ENCODE peak calls at places on chromosome 12, in six cellular contexts. N is A549, B is uterus, O is fibroblast of lung, G is heart left ventricle, S is adrenal gland. Z is an unnamed sample. For H3K4me1, the result is how much of the 10 kb centered on the place peaks cover.

GRCh38 chr12:82326905-82327503 is 31.2 kb downstream of the CCDC59 start:
- DNase-seq in N (peak), B (no peak), O (peak), G (no peak), S (no peak), Z (no peak)

GRCh38 chr12:124196236-124196635 is 98.7 kb upstream of the RFLNA start:
- DNase-seq in N (no peak), B (no peak), O (no peak), G (no peak), S (no peak), Z (no peak)

GRCh38 chr12:26648584-26648983 is 184.4 kb downstream of the ITPR2 start:
- DNase-seq in N (peak), B (no peak), O (peak), G (no peak), S (no peak), Z (no peak)

GRCh38 chr12:25648460-25648859 is 95.4 kb upstream of the LMNTD1 start:
- DNase-seq in N (peak), B (no peak), O (peak), G (peak), S (peak), Z (peak)

GRCh38 chr12:48296586-48297396 is 53.9 kb downstream of the ZNF641 start:
- DNase-seq in N (no peak), B (peak), O (peak), G (peak), S (peak), Z (peak)

GRCh38 chr12:53102883-53103807 is at the start of gene SOAT2:
- DNase-seq in N (no peak), B (no peak), O (no peak), G (no peak), S (no peak), Z (no peak)

GRCh38 chr12:50188280-50188781 is 21.2 kb upstream of the CERS5 start:
- DNase-seq in N (no peak), B (peak), O (peak), G (no peak), S (no peak), Z (no peak)

GRCh38 chr12:65300679-65301349 is 22.3 kb downstream of the MSRB3 start:
- DNase-seq in N (peak), B (no peak), O (peak), G (no peak), S (no peak), Z (peak)

GRCh38 chr12:67646775-67647174 is 1.8 kb upstream of the DYRK2 start:
- DNase-seq in N (no peak), B (no peak), O (no peak), G (no peak), S (no peak), Z (no peak)

GRCh38 chr12:30847259-30847658 is 79.3 kb upstream of the TSPAN11 start:
- DNase-seq in N (no peak), B (no peak), O (peak), G (no peak), S (no peak), Z (peak)

GRCh38 chr12:15751741-15752140 is 37.4 kb downstream of the EPS8 start:
- DNase-seq in N (no peak), B (no peak), O (no peak), G (no peak), S (no peak), Z (no peak)

GRCh38 chr12:94289551-94290312 is 141.4 kb downstream of the PLXNC1 start:
- DNase-seq in N (no peak), B (peak), O (peak), G (no peak), S (peak), Z (no peak)

GRCh38 chr12:84803661-84804060 is 108.9 kb downstream of the SLC6A15 start:
- DNase-seq in N (no peak), B (no peak), O (no peak), G (no peak), S (no peak), Z (no peak)

GRCh38 chr12:120115692-120116442 is 686 bp downstream of the RAB35 start:
- DNase-seq in N (peak), B (no peak), O (no peak), G (peak), S (peak), Z (peak)
- H3K4me1 ChIP-seq in N (under half), B (under half), O (under half), G (half or more), S (under half), Z (under half)

GRCh38 chr12:44465139-44465538 is 411.0 kb downstream of the NELL2 start:
- DNase-seq in N (no peak), B (no peak), O (no peak), G (no peak), S (no peak), Z (no peak)
- TF ChIP-seq CTCF in N (peak), B (no peak), O (no peak), G (no peak), S (no peak), Z (peak)

GRCh38 chr12:13727707-13728147 is 253.7 kb downstream of the GRIN2B start:
- DNase-seq in N (no peak), B (no peak), O (peak), G (no peak), S (no peak), Z (no peak)
- H3K4me1 ChIP-seq in N (under half), B (under half), O (under half), G (under half), S (under half), Z (under half)

GRCh38 chr12:102659200-102659911 is 179.0 kb upstream of the IGF1 start:
- DNase-seq in N (no peak), B (no peak), O (no peak), G (no peak), S (no peak), Z (no peak)
- TF ChIP-seq CTCF in N (no peak), B (no peak), O (no peak), G (no peak), S (no peak), Z (peak)

GRCh38 chr12:11797993-11798720 is 148.7 kb downstream of the ETV6 start:
- DNase-seq in N (no peak), B (no peak), O (peak), G (no peak), S (no peak), Z (no peak)
- H3K4me1 ChIP-seq in N (under half), B (under half), O (under half), G (half or more), S (under half), Z (under half)

GRCh38 chr12:76878899-76879709 is at the start of gene CSRP2:
- DNase-seq in N (peak), B (peak), O (peak), G (peak), S (peak), Z (peak)
- TF ChIP-seq CTCF in N (no peak), B (peak), O (peak), G (peak), S (no peak), Z (peak)

DNA sequence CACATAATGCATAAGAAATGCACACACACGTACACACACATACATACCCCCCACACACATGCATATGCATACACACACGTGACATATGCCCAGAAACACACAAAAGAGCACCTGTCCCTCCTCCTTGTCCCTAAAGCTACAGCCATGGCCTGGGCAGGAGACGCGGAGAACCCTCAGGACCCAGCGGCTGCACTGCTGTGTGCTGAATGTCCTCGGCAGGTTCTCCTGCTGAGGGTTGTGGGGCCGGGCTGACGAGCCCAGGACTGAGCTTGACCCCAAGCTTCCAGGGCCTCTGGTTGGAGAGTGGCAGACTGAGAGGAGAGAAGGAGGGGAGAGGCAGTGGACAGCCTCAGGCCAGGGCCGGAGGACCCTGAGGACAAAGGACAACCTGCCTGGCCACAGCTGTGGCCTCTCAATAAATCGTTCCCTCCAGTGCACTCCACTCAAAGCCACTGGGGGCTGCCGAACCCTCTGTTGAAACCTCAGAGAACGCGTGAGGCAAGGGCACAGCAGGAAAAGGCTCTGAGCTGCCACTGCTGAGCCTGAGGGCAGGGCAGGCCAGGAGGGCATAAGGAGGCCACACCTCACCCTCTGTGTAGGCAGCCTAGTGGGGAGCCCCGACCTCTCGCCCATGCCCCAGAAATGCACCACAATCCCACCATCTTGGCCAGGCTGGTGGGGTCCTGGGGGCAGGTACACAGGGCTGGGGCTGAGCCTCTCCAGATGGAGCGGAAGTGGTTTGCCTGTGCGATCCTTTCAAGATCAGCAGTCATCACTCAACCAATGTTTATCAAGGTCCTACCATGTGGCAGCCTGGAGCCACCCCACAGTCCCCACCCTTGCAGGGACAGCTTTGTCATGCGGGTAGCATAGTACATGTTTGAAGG is 3.1 kb downstream of the CACNA2D4 start:
- DNase-seq in N (no peak), B (peak), O (no peak), G (no peak), S (peak), Z (no peak)
- H3K4me1 ChIP-seq in N (under half), B (under half), O (under half), G (under half), S (under half), Z (under half)